ENCODE peak calls at places on chromosomes 11 and 22, in ten cellular contexts. One of them, this sample, is unnamed.
A peak's percentile ranks its signal among the peaks of the same experiment; 100 is the strongest.

GRCh38 chr11:7485136-7485853 is at the start of gene OLFML1:
- DNase-seq in iris pigment epithelial cell: no peak
- DNase-seq in stimulated activated CD8-positive, alpha-beta memory T cell treated with anti-CD3 and anti-CD28 coated beads, Interleukin-4, amount 100 ng/mL, for 24 hours: no peak
- DNase-seq in M059J: no peak
- DNase-seq in cardiac septum: no peak
- DNase-seq in activated gamma-delta T cell: no peak
- DNase-seq in Daoy: no peak
- DNase-seq in memory B cell: no peak
- DNase-seq in stimulated activated CD4-positive, alpha-beta T cell treated with anti-CD3 and anti-CD28 coated beads, Interleukin-4, amount 100 ng/mL, for 24 hours: no peak
- DNase-seq in fibroblast of villous mesenchyme: peak; percentile 6
- DNase-seq in this sample: peak; percentile 23

GRCh38 chr11:42972741-42973140 is 339.1 kb upstream of the API5 start:
- DNase-seq in iris pigment epithelial cell: no peak
- DNase-seq in stimulated activated CD8-positive, alpha-beta memory T cell treated with anti-CD3 and anti-CD28 coated beads, Interleukin-4, amount 100 ng/mL, for 24 hours: no peak
- DNase-seq in M059J: no peak
- DNase-seq in cardiac septum: no peak
- DNase-seq in activated gamma-delta T cell: no peak
- DNase-seq in Daoy: no peak
- DNase-seq in memory B cell: no peak
- DNase-seq in stimulated activated CD4-positive, alpha-beta T cell treated with anti-CD3 and anti-CD28 coated beads, Interleukin-4, amount 100 ng/mL, for 24 hours: no peak
- DNase-seq in fibroblast of villous mesenchyme: no peak
- DNase-seq in this sample: no peak

GRCh38 chr11:47433991-47434786 is 8.0 kb upstream of the PSMC3 start:
- DNase-seq in iris pigment epithelial cell: no peak
- DNase-seq in stimulated activated CD8-positive, alpha-beta memory T cell treated with anti-CD3 and anti-CD28 coated beads, Interleukin-4, amount 100 ng/mL, for 24 hours: no peak
- DNase-seq in M059J: peak; percentile 90
- DNase-seq in cardiac septum: no peak
- DNase-seq in activated gamma-delta T cell: no peak
- DNase-seq in Daoy: no peak
- DNase-seq in memory B cell: no peak
- DNase-seq in stimulated activated CD4-positive, alpha-beta T cell treated with anti-CD3 and anti-CD28 coated beads, Interleukin-4, amount 100 ng/mL, for 24 hours: no peak
- DNase-seq in fibroblast of villous mesenchyme: no peak
- DNase-seq in this sample: peak; percentile 64

GRCh38 chr11:62805991-62806441 is 776 bp upstream of the NXF1 start:
- DNase-seq in iris pigment epithelial cell: peak; percentile 34
- DNase-seq in stimulated activated CD8-positive, alpha-beta memory T cell treated with anti-CD3 and anti-CD28 coated beads, Interleukin-4, amount 100 ng/mL, for 24 hours: no peak
- DNase-seq in M059J: peak; percentile 61
- DNase-seq in cardiac septum: no peak
- DNase-seq in activated gamma-delta T cell: no peak
- DNase-seq in Daoy: peak; percentile 25
- DNase-seq in memory B cell: no peak
- DNase-seq in stimulated activated CD4-positive, alpha-beta T cell treated with anti-CD3 and anti-CD28 coated beads, Interleukin-4, amount 100 ng/mL, for 24 hours: peak; percentile 36
- DNase-seq in fibroblast of villous mesenchyme: no peak
- DNase-seq in this sample: no peak

GRCh38 chr22:30027791-30028190 is 52.5 kb upstream of the HORMAD2 start:
- DNase-seq in iris pigment epithelial cell: no peak
- DNase-seq in stimulated activated CD8-positive, alpha-beta memory T cell treated with anti-CD3 and anti-CD28 coated beads, Interleukin-4, amount 100 ng/mL, for 24 hours: no peak
- DNase-seq in M059J: no peak
- DNase-seq in cardiac septum: no peak
- DNase-seq in activated gamma-delta T cell: no peak
- DNase-seq in Daoy: no peak
- DNase-seq in memory B cell: no peak
- DNase-seq in stimulated activated CD4-positive, alpha-beta T cell treated with anti-CD3 and anti-CD28 coated beads, Interleukin-4, amount 100 ng/mL, for 24 hours: no peak
- DNase-seq in fibroblast of villous mesenchyme: no peak
- DNase-seq in this sample: no peak

GRCh38 chr11:94455861-94456260 is 37.8 kb downstream of the MRE11 start:
- DNase-seq in iris pigment epithelial cell: no peak
- DNase-seq in stimulated activated CD8-positive, alpha-beta memory T cell treated with anti-CD3 and anti-CD28 coated beads, Interleukin-4, amount 100 ng/mL, for 24 hours: no peak
- DNase-seq in M059J: no peak
- DNase-seq in cardiac septum: no peak
- DNase-seq in activated gamma-delta T cell: no peak
- DNase-seq in Daoy: no peak
- DNase-seq in memory B cell: no peak
- DNase-seq in stimulated activated CD4-positive, alpha-beta T cell treated with anti-CD3 and anti-CD28 coated beads, Interleukin-4, amount 100 ng/mL, for 24 hours: no peak
- DNase-seq in fibroblast of villous mesenchyme: no peak
- DNase-seq in this sample: no peak

GRCh38 chr11:59176330-59176729 is 4.4 kb downstream of the DTX4 start:
- DNase-seq in iris pigment epithelial cell: no peak
- DNase-seq in stimulated activated CD8-positive, alpha-beta memory T cell treated with anti-CD3 and anti-CD28 coated beads, Interleukin-4, amount 100 ng/mL, for 24 hours: no peak
- DNase-seq in M059J: no peak
- DNase-seq in cardiac septum: no peak
- DNase-seq in activated gamma-delta T cell: no peak
- DNase-seq in Daoy: no peak
- DNase-seq in memory B cell: no peak
- DNase-seq in stimulated activated CD4-positive, alpha-beta T cell treated with anti-CD3 and anti-CD28 coated beads, Interleukin-4, amount 100 ng/mL, for 24 hours: no peak
- DNase-seq in fibroblast of villous mesenchyme: no peak
- DNase-seq in this sample: no peak

GRCh38 chr11:120064341-120064740 is 73.6 kb downstream of the TRIM29 start:
- DNase-seq in iris pigment epithelial cell: no peak
- DNase-seq in stimulated activated CD8-positive, alpha-beta memory T cell treated with anti-CD3 and anti-CD28 coated beads, Interleukin-4, amount 100 ng/mL, for 24 hours: no peak
- DNase-seq in M059J: no peak
- DNase-seq in cardiac septum: no peak
- DNase-seq in activated gamma-delta T cell: no peak
- DNase-seq in Daoy: no peak
- DNase-seq in memory B cell: no peak
- DNase-seq in stimulated activated CD4-positive, alpha-beta T cell treated with anti-CD3 and anti-CD28 coated beads, Interleukin-4, amount 100 ng/mL, for 24 hours: no peak
- DNase-seq in fibroblast of villous mesenchyme: no peak
- DNase-seq in this sample: no peak

GRCh38 chr22:31228425-31228824 is 16.3 kb downstream of the LIMK2 start:
- DNase-seq in iris pigment epithelial cell: no peak
- DNase-seq in stimulated activated CD8-positive, alpha-beta memory T cell treated with anti-CD3 and anti-CD28 coated beads, Interleukin-4, amount 100 ng/mL, for 24 hours: no peak
- DNase-seq in M059J: no peak
- DNase-seq in cardiac septum: no peak
- DNase-seq in activated gamma-delta T cell: no peak
- DNase-seq in Daoy: no peak
- DNase-seq in memory B cell: no peak
- DNase-seq in stimulated activated CD4-positive, alpha-beta T cell treated with anti-CD3 and anti-CD28 coated beads, Interleukin-4, amount 100 ng/mL, for 24 hours: no peak
- DNase-seq in fibroblast of villous mesenchyme: no peak
- DNase-seq in this sample: no peak

GRCh38 chr22:17968126-17968525 is 56.2 kb downstream of the MICAL3 start:
- DNase-seq in iris pigment epithelial cell: no peak
- DNase-seq in stimulated activated CD8-positive, alpha-beta memory T cell treated with anti-CD3 and anti-CD28 coated beads, Interleukin-4, amount 100 ng/mL, for 24 hours: no peak
- DNase-seq in M059J: no peak
- DNase-seq in cardiac septum: no peak
- DNase-seq in activated gamma-delta T cell: no peak
- DNase-seq in Daoy: no peak
- DNase-seq in memory B cell: no peak
- DNase-seq in stimulated activated CD4-positive, alpha-beta T cell treated with anti-CD3 and anti-CD28 coated beads, Interleukin-4, amount 100 ng/mL, for 24 hours: no peak
- DNase-seq in fibroblast of villous mesenchyme: no peak
- DNase-seq in this sample: no peak

GRCh38 chr22:31241936-31242335 is 29.8 kb downstream of the LIMK2 start:
- DNase-seq in iris pigment epithelial cell: peak; percentile 82
- DNase-seq in stimulated activated CD8-positive, alpha-beta memory T cell treated with anti-CD3 and anti-CD28 coated beads, Interleukin-4, amount 100 ng/mL, for 24 hours: no peak
- DNase-seq in M059J: peak; percentile 64
- DNase-seq in cardiac septum: no peak
- DNase-seq in activated gamma-delta T cell: no peak
- DNase-seq in Daoy: peak; percentile 66
- DNase-seq in memory B cell: no peak
- DNase-seq in stimulated activated CD4-positive, alpha-beta T cell treated with anti-CD3 and anti-CD28 coated beads, Interleukin-4, amount 100 ng/mL, for 24 hours: no peak
- DNase-seq in fibroblast of villous mesenchyme: peak; percentile 78
- DNase-seq in this sample: no peak

GRCh38 chr11:92473736-92474135 is 249.1 kb downstream of the FAT3 start:
- DNase-seq in iris pigment epithelial cell: no peak
- DNase-seq in stimulated activated CD8-positive, alpha-beta memory T cell treated with anti-CD3 and anti-CD28 coated beads, Interleukin-4, amount 100 ng/mL, for 24 hours: no peak
- DNase-seq in M059J: peak; percentile 59
- DNase-seq in cardiac septum: no peak
- DNase-seq in activated gamma-delta T cell: no peak
- DNase-seq in Daoy: peak; percentile 41
- DNase-seq in memory B cell: no peak
- DNase-seq in stimulated activated CD4-positive, alpha-beta T cell treated with anti-CD3 and anti-CD28 coated beads, Interleukin-4, amount 100 ng/mL, for 24 hours: no peak
- DNase-seq in fibroblast of villous mesenchyme: no peak
- DNase-seq in this sample: no peak

GRCh38 chr22:19607198-19608113 is 83.2 kb upstream of the CLDN5 start:
- DNase-seq in iris pigment epithelial cell: no peak
- DNase-seq in stimulated activated CD8-positive, alpha-beta memory T cell treated with anti-CD3 and anti-CD28 coated beads, Interleukin-4, amount 100 ng/mL, for 24 hours: no peak
- DNase-seq in M059J: no peak
- DNase-seq in cardiac septum: no peak
- DNase-seq in activated gamma-delta T cell: no peak
- DNase-seq in Daoy: no peak
- DNase-seq in memory B cell: no peak
- DNase-seq in stimulated activated CD4-positive, alpha-beta T cell treated with anti-CD3 and anti-CD28 coated beads, Interleukin-4, amount 100 ng/mL, for 24 hours: peak; percentile 36
- DNase-seq in fibroblast of villous mesenchyme: no peak
- DNase-seq in this sample: no peak

GRCh38 chr22:44037519-44038370 is 13.6 kb downstream of the PARVB start:
- DNase-seq in iris pigment epithelial cell: peak; percentile 95
- DNase-seq in stimulated activated CD8-positive, alpha-beta memory T cell treated with anti-CD3 and anti-CD28 coated beads, Interleukin-4, amount 100 ng/mL, for 24 hours: no peak
- DNase-seq in M059J: peak; percentile 87
- DNase-seq in cardiac septum: no peak
- DNase-seq in activated gamma-delta T cell: no peak
- DNase-seq in Daoy: peak; percentile 91
- DNase-seq in memory B cell: no peak
- DNase-seq in stimulated activated CD4-positive, alpha-beta T cell treated with anti-CD3 and anti-CD28 coated beads, Interleukin-4, amount 100 ng/mL, for 24 hours: no peak
- DNase-seq in fibroblast of villous mesenchyme: peak; percentile 92
- DNase-seq in this sample: peak; percentile 66

GRCh38 chr11:17846852-17847453 is 112.4 kb downstream of the KCNC1 start:
- DNase-seq in iris pigment epithelial cell: peak; percentile 53
- DNase-seq in stimulated activated CD8-positive, alpha-beta memory T cell treated with anti-CD3 and anti-CD28 coated beads, Interleukin-4, amount 100 ng/mL, for 24 hours: no peak
- DNase-seq in M059J: peak; percentile 38
- DNase-seq in cardiac septum: no peak
- DNase-seq in activated gamma-delta T cell: no peak
- DNase-seq in Daoy: peak; percentile 37
- DNase-seq in memory B cell: no peak
- DNase-seq in stimulated activated CD4-positive, alpha-beta T cell treated with anti-CD3 and anti-CD28 coated beads, Interleukin-4, amount 100 ng/mL, for 24 hours: no peak
- DNase-seq in fibroblast of villous mesenchyme: peak; percentile 11
- DNase-seq in this sample: no peak

GRCh38 chr11:103807806-103808205 is 228.6 kb upstream of the DDI1 start:
- DNase-seq in iris pigment epithelial cell: peak; percentile 61
- DNase-seq in stimulated activated CD8-positive, alpha-beta memory T cell treated with anti-CD3 and anti-CD28 coated beads, Interleukin-4, amount 100 ng/mL, for 24 hours: no peak
- DNase-seq in M059J: peak; percentile 20
- DNase-seq in cardiac septum: no peak
- DNase-seq in activated gamma-delta T cell: no peak
- DNase-seq in Daoy: no peak
- DNase-seq in memory B cell: no peak
- DNase-seq in stimulated activated CD4-positive, alpha-beta T cell treated with anti-CD3 and anti-CD28 coated beads, Interleukin-4, amount 100 ng/mL, for 24 hours: no peak
- DNase-seq in fibroblast of villous mesenchyme: no peak
- DNase-seq in this sample: no peak

GRCh38 chr11:66317766-66318575 is 1.1 kb upstream of the CD248 start:
- DNase-seq in iris pigment epithelial cell: peak; percentile 94
- DNase-seq in stimulated activated CD8-positive, alpha-beta memory T cell treated with anti-CD3 and anti-CD28 coated beads, Interleukin-4, amount 100 ng/mL, for 24 hours: peak; percentile 42
- DNase-seq in M059J: no peak
- DNase-seq in cardiac septum: no peak
- DNase-seq in activated gamma-delta T cell: peak; percentile 66
- DNase-seq in Daoy: no peak
- DNase-seq in memory B cell: no peak
- DNase-seq in stimulated activated CD4-positive, alpha-beta T cell treated with anti-CD3 and anti-CD28 coated beads, Interleukin-4, amount 100 ng/mL, for 24 hours: no peak
- DNase-seq in fibroblast of villous mesenchyme: peak; percentile 99
- DNase-seq in this sample: peak; percentile 78

GRCh38 chr11:70139785-70140410 is 61.8 kb downstream of the ANO1 start:
- DNase-seq in iris pigment epithelial cell: no peak
- DNase-seq in stimulated activated CD8-positive, alpha-beta memory T cell treated with anti-CD3 and anti-CD28 coated beads, Interleukin-4, amount 100 ng/mL, for 24 hours: no peak
- DNase-seq in M059J: no peak
- DNase-seq in cardiac septum: no peak
- DNase-seq in activated gamma-delta T cell: no peak
- DNase-seq in Daoy: no peak
- DNase-seq in memory B cell: no peak
- DNase-seq in stimulated activated CD4-positive, alpha-beta T cell treated with anti-CD3 and anti-CD28 coated beads, Interleukin-4, amount 100 ng/mL, for 24 hours: no peak
- DNase-seq in fibroblast of villous mesenchyme: no peak
- DNase-seq in this sample: no peak

GRCh38 chr11:1126935-1127663 is 30.7 kb upstream of the MUC5AC start:
- DNase-seq in iris pigment epithelial cell: no peak
- DNase-seq in stimulated activated CD8-positive, alpha-beta memory T cell treated with anti-CD3 and anti-CD28 coated beads, Interleukin-4, amount 100 ng/mL, for 24 hours: no peak
- DNase-seq in M059J: no peak
- DNase-seq in cardiac septum: peak; percentile 63
- DNase-seq in activated gamma-delta T cell: no peak
- DNase-seq in Daoy: no peak
- DNase-seq in memory B cell: no peak
- DNase-seq in stimulated activated CD4-positive, alpha-beta T cell treated with anti-CD3 and anti-CD28 coated beads, Interleukin-4, amount 100 ng/mL, for 24 hours: peak; percentile 2
- DNase-seq in fibroblast of villous mesenchyme: no peak
- DNase-seq in this sample: no peak

GRCh38 chr11:104968365-104968855 is at the start of gene CASP4:
- DNase-seq in iris pigment epithelial cell: peak; percentile 81
- DNase-seq in stimulated activated CD8-positive, alpha-beta memory T cell treated with anti-CD3 and anti-CD28 coated beads, Interleukin-4, amount 100 ng/mL, for 24 hours: no peak
- DNase-seq in M059J: peak; percentile 86
- DNase-seq in cardiac septum: no peak
- DNase-seq in activated gamma-delta T cell: no peak
- DNase-seq in Daoy: peak; percentile 77
- DNase-seq in memory B cell: peak; percentile 28
- DNase-seq in stimulated activated CD4-positive, alpha-beta T cell treated with anti-CD3 and anti-CD28 coated beads, Interleukin-4, amount 100 ng/mL, for 24 hours: peak; percentile 6
- DNase-seq in fibroblast of villous mesenchyme: peak; percentile 92
- DNase-seq in this sample: peak; percentile 74

GRCh38 chr11:62508336-62509058 is 38.1 kb downstream of the AHNAK start:
- DNase-seq in iris pigment epithelial cell: peak; percentile 31
- DNase-seq in stimulated activated CD8-positive, alpha-beta memory T cell treated with anti-CD3 and anti-CD28 coated beads, Interleukin-4, amount 100 ng/mL, for 24 hours: no peak
- DNase-seq in M059J: peak; percentile 82
- DNase-seq in cardiac septum: peak; percentile 86
- DNase-seq in activated gamma-delta T cell: no peak
- DNase-seq in Daoy: peak; percentile 57
- DNase-seq in memory B cell: no peak
- DNase-seq in stimulated activated CD4-positive, alpha-beta T cell treated with anti-CD3 and anti-CD28 coated beads, Interleukin-4, amount 100 ng/mL, for 24 hours: no peak
- DNase-seq in fibroblast of villous mesenchyme: peak; percentile 91
- DNase-seq in this sample: no peak

GRCh38 chr11:59141673-59142460 is 789 bp upstream of the FAM111A start:
- DNase-seq in iris pigment epithelial cell: peak; percentile 45
- DNase-seq in stimulated activated CD8-positive, alpha-beta memory T cell treated with anti-CD3 and anti-CD28 coated beads, Interleukin-4, amount 100 ng/mL, for 24 hours: no peak
- DNase-seq in M059J: peak; percentile 62
- DNase-seq in cardiac septum: no peak
- DNase-seq in activated gamma-delta T cell: no peak
- DNase-seq in Daoy: no peak
- DNase-seq in memory B cell: no peak
- DNase-seq in stimulated activated CD4-positive, alpha-beta T cell treated with anti-CD3 and anti-CD28 coated beads, Interleukin-4, amount 100 ng/mL, for 24 hours: no peak
- DNase-seq in fibroblast of villous mesenchyme: peak; percentile 24
- DNase-seq in this sample: no peak

GRCh38 chr22:30424471-30425326 is 869 bp upstream of the MTFP1 start:
- DNase-seq in iris pigment epithelial cell: peak; percentile 64
- DNase-seq in stimulated activated CD8-positive, alpha-beta memory T cell treated with anti-CD3 and anti-CD28 coated beads, Interleukin-4, amount 100 ng/mL, for 24 hours: no peak
- DNase-seq in M059J: peak; percentile 32
- DNase-seq in cardiac septum: no peak
- DNase-seq in activated gamma-delta T cell: no peak
- DNase-seq in Daoy: peak; percentile 48
- DNase-seq in memory B cell: no peak
- DNase-seq in stimulated activated CD4-positive, alpha-beta T cell treated with anti-CD3 and anti-CD28 coated beads, Interleukin-4, amount 100 ng/mL, for 24 hours: peak; percentile 25
- DNase-seq in fibroblast of villous mesenchyme: no peak
- DNase-seq in this sample: no peak

GRCh38 chr11:67288198-67288451 is 978 bp upstream of the ANKRD13D start:
- DNase-seq in iris pigment epithelial cell: no peak
- DNase-seq in stimulated activated CD8-positive, alpha-beta memory T cell treated with anti-CD3 and anti-CD28 coated beads, Interleukin-4, amount 100 ng/mL, for 24 hours: no peak
- DNase-seq in M059J: no peak
- DNase-seq in cardiac septum: no peak
- DNase-seq in activated gamma-delta T cell: no peak
- DNase-seq in Daoy: no peak
- DNase-seq in memory B cell: no peak
- DNase-seq in stimulated activated CD4-positive, alpha-beta T cell treated with anti-CD3 and anti-CD28 coated beads, Interleukin-4, amount 100 ng/mL, for 24 hours: no peak
- DNase-seq in fibroblast of villous mesenchyme: no peak
- DNase-seq in this sample: no peak

GRCh38 chr22:36324414-36324813 is 63.4 kb downstream of the MYH9 start:
- DNase-seq in iris pigment epithelial cell: no peak
- DNase-seq in stimulated activated CD8-positive, alpha-beta memory T cell treated with anti-CD3 and anti-CD28 coated beads, Interleukin-4, amount 100 ng/mL, for 24 hours: no peak
- DNase-seq in M059J: no peak
- DNase-seq in cardiac septum: no peak
- DNase-seq in activated gamma-delta T cell: no peak
- DNase-seq in Daoy: no peak
- DNase-seq in memory B cell: no peak
- DNase-seq in stimulated activated CD4-positive, alpha-beta T cell treated with anti-CD3 and anti-CD28 coated beads, Interleukin-4, amount 100 ng/mL, for 24 hours: no peak
- DNase-seq in fibroblast of villous mesenchyme: no peak
- DNase-seq in this sample: no peak

GRCh38 chr11:130624946-130625345 is 176.5 kb downstream of the ADAMTS15 start:
- DNase-seq in iris pigment epithelial cell: no peak
- DNase-seq in stimulated activated CD8-positive, alpha-beta memory T cell treated with anti-CD3 and anti-CD28 coated beads, Interleukin-4, amount 100 ng/mL, for 24 hours: no peak
- DNase-seq in M059J: no peak
- DNase-seq in cardiac septum: no peak
- DNase-seq in activated gamma-delta T cell: no peak
- DNase-seq in Daoy: peak; percentile 63
- DNase-seq in memory B cell: no peak
- DNase-seq in stimulated activated CD4-positive, alpha-beta T cell treated with anti-CD3 and anti-CD28 coated beads, Interleukin-4, amount 100 ng/mL, for 24 hours: no peak
- DNase-seq in fibroblast of villous mesenchyme: peak; percentile 45
- DNase-seq in this sample: no peak

GRCh38 chr11:130088909-130089668 is 19.4 kb downstream of the APLP2 start:
- DNase-seq in iris pigment epithelial cell: no peak
- DNase-seq in stimulated activated CD8-positive, alpha-beta memory T cell treated with anti-CD3 and anti-CD28 coated beads, Interleukin-4, amount 100 ng/mL, for 24 hours: no peak
- DNase-seq in M059J: no peak
- DNase-seq in cardiac septum: no peak
- DNase-seq in activated gamma-delta T cell: no peak
- DNase-seq in Daoy: no peak
- DNase-seq in memory B cell: no peak
- DNase-seq in stimulated activated CD4-positive, alpha-beta T cell treated with anti-CD3 and anti-CD28 coated beads, Interleukin-4, amount 100 ng/mL, for 24 hours: no peak
- DNase-seq in fibroblast of villous mesenchyme: no peak
- DNase-seq in this sample: no peak

GRCh38 chr11:64305691-64306562 is 603 bp downstream of the ESRRA start:
- DNase-seq in iris pigment epithelial cell: no peak
- DNase-seq in stimulated activated CD8-positive, alpha-beta memory T cell treated with anti-CD3 and anti-CD28 coated beads, Interleukin-4, amount 100 ng/mL, for 24 hours: peak; percentile 52
- DNase-seq in M059J: peak; percentile 55
- DNase-seq in cardiac septum: peak; percentile 93
- DNase-seq in activated gamma-delta T cell: peak; percentile 41
- DNase-seq in Daoy: peak; percentile 73
- DNase-seq in memory B cell: peak; percentile 46
- DNase-seq in stimulated activated CD4-positive, alpha-beta T cell treated with anti-CD3 and anti-CD28 coated beads, Interleukin-4, amount 100 ng/mL, for 24 hours: peak; percentile 73
- DNase-seq in fibroblast of villous mesenchyme: peak; percentile 51
- DNase-seq in this sample: no peak